ENCODE peak calls at places on chromosomes 5 and 9, in nine cellular contexts. J is CD4-positive, CD25-positive, alpha-beta regulatory T cell; K is heart left ventricle; B is tibial nerve; Q is breast epithelium; A is HCT116; E is Peyer's patch; N is pancreas; D is A673. V is an unnamed sample.

GRCh38 chr5:80837679-80838078 is 122.5 kb upstream of the RASGRF2 start:
- DNase-seq in E (no peak), D (no peak), K (no peak), A (no peak), N (no peak), J (no peak), B (no peak), Q (no peak), V (no peak)

GRCh38 chr5:142934335-142934734 is 164.2 kb downstream of the ARHGAP26 start:
- DNase-seq in N (no peak), A (no peak), J (no peak), B (no peak), E (no peak), Q (no peak), K (no peak), D (no peak), V (no peak)

GRCh38 chr9:131997779-131998178 is 81.9 kb downstream of the MED27 start:
- DNase-seq in E (no peak), Q (no peak), D (no peak), B (no peak), J (no peak), A (no peak), K (peak; percentile 56), N (peak; percentile 40), V (no peak)

GRCh38 chr9:3205421-3206095 is 320.2 kb downstream of the RFX3 start:
- DNase-seq in A (no peak), K (no peak), Q (no peak), D (no peak), N (no peak), B (no peak), J (no peak), E (no peak), V (no peak)

GRCh38 chr5:51383494-51384081 is 340 bp downstream of the ISL1 start:
- DNase-seq in Q (no peak), J (no peak), B (no peak), K (no peak), N (no peak), D (no peak), E (no peak), A (no peak), V (no peak)

GRCh38 chr5:148268556-148268955 is at the start of gene SPINK13:
- DNase-seq in E (no peak), K (no peak), B (no peak), J (no peak), N (peak; percentile 20), A (peak; percentile 26), D (no peak), Q (no peak), V (no peak)

GRCh38 chr9:89790542-89791109 is 185.8 kb downstream of the GADD45G start:
- DNase-seq in K (no peak), D (no peak), Q (no peak), N (no peak), B (no peak), J (no peak), E (no peak), A (no peak), V (no peak)

GRCh38 chr9:122263699-122264349 is 816 bp downstream of the RBM18 start:
- DNase-seq in B (no peak), Q (no peak), K (no peak), N (no peak), J (no peak), E (no peak), A (no peak), D (no peak), V (no peak)

GRCh38 chr5:116953251-116953934 is 378.8 kb upstream of the SEMA6A start:
- DNase-seq in J (no peak), B (no peak), N (no peak), A (no peak), D (no peak), Q (no peak), E (no peak), K (no peak), V (no peak)

GRCh38 chr5:9924614-9925013 is 294.5 kb upstream of the TAS2R1 start:
- DNase-seq in Q (no peak), N (no peak), E (no peak), B (no peak), A (peak; percentile 15), K (no peak), J (no peak), D (no peak), V (no peak)

GRCh38 chr5:154311362-154311761 is 120.8 kb downstream of the GALNT10 start:
- DNase-seq in K (no peak), E (no peak), Q (no peak), A (no peak), B (no peak), N (no peak), J (no peak), D (no peak), V (no peak)

GRCh38 chr9:26369096-26369495 is 523.5 kb downstream of the CAAP1 start:
- DNase-seq in E (no peak), A (no peak), N (no peak), K (no peak), D (no peak), B (no peak), J (no peak), Q (no peak), V (no peak)

GRCh38 chr9:134025606-134026541 is 593 bp downstream of the BRD3OS start:
- DNase-seq in K (peak; percentile 52), D (peak; percentile 68), J (peak; percentile 31), A (no peak), E (no peak), N (peak; percentile 66), B (no peak), Q (peak; percentile 35), V (peak; percentile 37)

GRCh38 chr9:73023025-73023541 is 70.2 kb upstream of the ALDH1A1 start:
- DNase-seq in J (no peak), K (peak; percentile 35), B (no peak), E (peak; percentile 66), D (peak; percentile 87), Q (no peak), N (peak; percentile 18), A (peak; percentile 62), V (peak; percentile 15)

GRCh38 chr5:65192326-65192725 is 289.4 kb downstream of the ADAMTS6 start:
- DNase-seq in D (no peak), J (no peak), B (no peak), N (no peak), K (no peak), E (no peak), Q (no peak), A (no peak), V (no peak)

GRCh38 chr5:167850901-167851300 is 440.5 kb upstream of the WWC1 start:
- DNase-seq in K (no peak), B (no peak), N (no peak), E (no peak), D (peak; percentile 55), J (no peak), Q (no peak), A (no peak), V (no peak)

GRCh38 chr5:72064801-72065570 is 42.3 kb upstream of the MAP1B start:
- DNase-seq in J (no peak), B (no peak), K (no peak), E (no peak), Q (no peak), N (no peak), A (no peak), D (no peak), V (no peak)

GRCh38 chr9:18463991-18464390 is 10.0 kb upstream of the ADAMTSL1 start:
- DNase-seq in N (no peak), K (no peak), B (no peak), E (no peak), A (no peak), Q (no peak), D (no peak), J (no peak), V (no peak)

GRCh38 chr5:141392429-141393198 is at the start of gene PCDHGA8:
- DNase-seq in D (peak; percentile 71), J (no peak), N (no peak), B (no peak), K (no peak), E (no peak), Q (no peak), A (peak; percentile 21), V (no peak)
- H3K9me3 ChIP-seq in D (peaks cover 54% of the 10 kb centered on the region), J (peaks cover 37% of the 10 kb centered on the region), N (peaks cover 4% of the 10 kb centered on the region), B (peaks cover 86% of the 10 kb centered on the region), K (no peaks in the 10 kb centered on the region), E (peaks cover 62% of the 10 kb centered on the region), Q (peaks cover 96% of the 10 kb centered on the region), A (no peaks in the 10 kb centered on the region), V (peaks cover 8% of the 10 kb centered on the region)

GRCh38 chr9:80892703-80893102 is 796.6 kb downstream of the TLE1 start:
- DNase-seq in J (no peak), B (no peak), Q (no peak), E (no peak), A (no peak), D (no peak), N (no peak), K (no peak), V (no peak)

DNA sequence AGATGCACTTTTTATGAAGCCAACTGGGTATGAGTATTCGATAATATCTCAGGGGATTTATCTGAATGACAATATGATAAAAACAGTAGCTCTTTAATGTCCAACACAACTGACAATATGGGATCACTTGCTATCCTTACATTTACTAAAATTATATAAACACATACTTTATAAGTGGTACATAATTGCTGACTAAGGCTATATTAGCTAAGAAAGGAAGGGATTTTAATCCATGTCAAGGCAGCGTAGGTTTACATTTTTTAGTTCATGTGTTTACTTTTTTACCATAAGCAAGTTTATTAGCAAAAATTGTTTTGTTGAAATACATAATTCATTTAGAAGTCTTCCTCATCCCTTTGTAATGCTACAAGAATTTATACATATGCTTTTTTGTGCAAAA is 796.2 kb downstream of the TLE1 start:
- DNase-seq in E (no peak), B (no peak), A (no peak), J (no peak), K (no peak), Q (no peak), D (no peak), N (no peak), V (no peak)
- H3K9me3 ChIP-seq in E (no peaks in the 10 kb centered on the region), B (peaks cover 3% of the 10 kb centered on the region), A (peaks cover 6% of the 10 kb centered on the region), J (no peaks in the 10 kb centered on the region), K (no peaks in the 10 kb centered on the region), Q (peaks cover 15% of the 10 kb centered on the region), D (peaks cover 7% of the 10 kb centered on the region), N (no peaks in the 10 kb centered on the region), V (no peaks in the 10 kb centered on the region)

DNA sequence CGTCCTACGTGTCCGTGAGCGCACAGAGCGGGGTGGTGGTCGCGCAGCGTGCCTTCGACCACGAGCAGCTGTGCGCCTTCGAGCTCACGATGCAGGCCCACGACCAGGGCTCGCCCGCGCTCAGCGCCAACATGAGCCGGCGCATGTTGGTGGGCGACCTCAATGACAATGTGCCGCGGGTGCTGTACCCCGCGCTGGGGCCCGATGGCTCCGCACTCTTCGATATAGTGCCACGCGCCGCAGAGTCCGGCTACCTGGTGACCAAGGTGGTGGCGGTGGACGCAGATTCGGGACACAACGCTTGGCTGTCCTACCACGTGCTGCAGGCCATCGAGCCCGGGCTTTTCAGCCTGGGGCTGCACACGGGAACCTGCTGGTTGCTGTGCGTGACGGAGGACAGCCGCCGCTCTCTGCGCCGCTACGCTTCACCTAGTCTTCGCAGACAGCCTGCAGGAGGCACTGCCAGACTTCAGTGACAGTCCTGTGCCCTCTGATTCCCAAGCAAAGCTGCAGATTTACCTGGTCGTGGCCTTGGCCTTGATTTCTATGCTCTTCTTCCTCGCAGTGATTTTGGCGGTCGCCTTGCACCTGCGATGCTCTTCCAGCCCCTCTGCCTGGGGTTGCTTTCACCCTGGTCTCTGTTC is 2.4 kb upstream of the PCDHGA12 start:
- DNase-seq in J (no peak), A (no peak), B (no peak), N (no peak), Q (no peak), D (no peak), E (no peak), K (no peak), V (no peak)
- H3K9me3 ChIP-seq in J (peaks cover 26% of the 10 kb centered on the region), A (peaks cover 8% of the 10 kb centered on the region), B (peaks cover 93% of the 10 kb centered on the region), N (no peaks in the 10 kb centered on the region), Q (peaks cover 99% of the 10 kb centered on the region), D (peaks cover 93% of the 10 kb centered on the region), E (peaks cover 84% of the 10 kb centered on the region), K (peaks cover 3% of the 10 kb centered on the region), V (peaks cover 8% of the 10 kb centered on the region)

GRCh38 chr5:179227196-179227577 is 118.1 kb downstream of the ADAMTS2 start:
- DNase-seq in N (no peak), E (peak; percentile 35), K (no peak), J (no peak), Q (no peak), D (no peak), B (no peak), A (no peak), V (no peak)
- H3K9me3 ChIP-seq in N (no peaks in the 10 kb centered on the region), E (no peaks in the 10 kb centered on the region), K (no peaks in the 10 kb centered on the region), J (no peaks in the 10 kb centered on the region), Q (peaks cover 7% of the 10 kb centered on the region), D (no peaks in the 10 kb centered on the region), B (no peaks in the 10 kb centered on the region), A (no peaks in the 10 kb centered on the region), V (no peaks in the 10 kb centered on the region)

V was measured in T-helper 17 cell.